ENCODE peak calls at places on chromosomes 2 and 18, in four cellular contexts. V is uterus, H is astrocyte, Z is lower lobe of right lung. Y is an unnamed sample. For H3K4me1, the result is how much of the 10 kb centered on the place peaks cover.

GRCh38 chr18:22136395-22136794 is 33.0 kb upstream of the GATA6 start:
- DNase-seq in Z (no peak), V (no peak), H (peak), Y (no peak)

GRCh38 chr2:140641163-140641562 is 1489.7 kb downstream of the LRP1B start:
- DNase-seq in Z (no peak), H (no peak), V (no peak), Y (no peak)

GRCh38 chr18:56461151-56461550 is 177.2 kb downstream of the TXNL1 start:
- DNase-seq in V (no peak), Z (no peak), H (no peak), Y (no peak)

GRCh38 chr2:37843554-37843953 is 81.5 kb upstream of the RMDN2 start:
- DNase-seq in V (no peak), H (peak), Z (no peak), Y (no peak)

GRCh38 chr2:164351536-164351935 is 269.7 kb downstream of the GRB14 start:
- DNase-seq in H (no peak), V (no peak), Z (no peak), Y (no peak)

GRCh38 chr2:218962859-218963492 is 3.5 kb downstream of the CDK5R2 start:
- DNase-seq in V (peak), H (peak), Z (peak), Y (peak)

GRCh38 chr18:34938102-34938501 is 103.1 kb upstream of the MAPRE2 start:
- DNase-seq in H (no peak), V (no peak), Z (no peak), Y (no peak)

GRCh38 chr2:215699698-215700407 is 264.0 kb upstream of the FN1 start:
- DNase-seq in V (no peak), H (no peak), Z (no peak), Y (no peak)

GRCh38 chr18:35683021-35683420 is 101.5 kb downstream of the GALNT1 start:
- DNase-seq in V (no peak), Z (no peak), H (no peak), Y (no peak)

GRCh38 chr2:144358979-144359541 is 160.9 kb downstream of the ZEB2 start:
- DNase-seq in H (peak), V (no peak), Z (no peak), Y (no peak)

GRCh38 chr2:216545359-216545758 is 46.7 kb downstream of the RPL37A start:
- DNase-seq in Z (no peak), V (no peak), H (peak), Y (no peak)

GRCh38 chr2:223113161-223113560 is 61.2 kb downstream of the KCNE4 start:
- DNase-seq in Z (no peak), V (no peak), H (no peak), Y (no peak)

GRCh38 chr18:33562741-33563140 is 15.3 kb upstream of the ASXL3 start:
- DNase-seq in V (no peak), Z (no peak), H (no peak), Y (no peak)

GRCh38 chr18:67301592-67301991 is 214.9 kb downstream of the DSEL start:
- DNase-seq in Z (no peak), H (peak), V (no peak), Y (no peak)

GRCh38 chr2:113872201-113872600 is 17.7 kb upstream of the ACTR3 start:
- DNase-seq in H (peak), Z (no peak), V (no peak), Y (no peak)

GRCh38 chr2:169038338-169038757 is 7.2 kb upstream of the ABCB11 start:
- DNase-seq in H (peak), V (no peak), Z (no peak), Y (no peak)

GRCh38 chr2:15660491-15661294 is 69.0 kb downstream of the DDX1 start:
- DNase-seq in V (no peak), Z (no peak), H (no peak), Y (no peak)

GRCh38 chr2:152189622-152190495 is 14.3 kb upstream of the STAM2 start:
- DNase-seq in V (peak), Z (no peak), H (peak), Y (no peak)

GRCh38 chr2:1688161-1688560 is 56.2 kb downstream of the PXDN start:
- DNase-seq in H (no peak), V (no peak), Z (no peak), Y (no peak)

GRCh38 chr2:37886745-37887144 is 38.3 kb upstream of the RMDN2 start:
- DNase-seq in H (peak), V (no peak), Z (no peak), Y (no peak)

GRCh38 chr2:6943523-6943922 is 26.3 kb downstream of the RNF144A start:
- DNase-seq in Z (no peak), V (no peak), H (no peak), Y (no peak)

GRCh38 chr18:3266062-3266608 is 4.2 kb downstream of the MYL12B start:
- DNase-seq in V (no peak), Z (no peak), H (no peak), Y (no peak)

GRCh38 chr2:176091329-176092258 is 927 bp upstream of the HOXD13 start:
- DNase-seq in V (no peak), Z (no peak), H (no peak), Y (no peak)

GRCh38 chr2:112841399-112842044 is 4.9 kb upstream of the IL1B start:
- DNase-seq in V (no peak), Z (no peak), H (no peak), Y (no peak)

GRCh38 chr18:28163201-28163778 is 13.6 kb downstream of the CDH2 start:
- DNase-seq in V (no peak), H (peak), Z (no peak), Y (no peak)

GRCh38 chr2:200216310-200216709 is 90.2 kb upstream of the SPATS2L start:
- DNase-seq in V (no peak), Z (no peak), H (no peak), Y (no peak)

GRCh38 chr2:124796647-124797437 is 771.8 kb downstream of the CNTNAP5 start:
- DNase-seq in H (peak), Z (no peak), V (no peak), Y (no peak)

GRCh38 chr2:207830778-207831549 is 61.3 kb upstream of the FZD5 start:
- DNase-seq in Z (no peak), V (no peak), H (no peak), Y (no peak)

GRCh38 chr18:13051950-13052349 is 60.8 kb downstream of the CEP192 start:
- DNase-seq in Z (no peak), H (no peak), V (no peak), Y (no peak)

GRCh38 chr2:105403241-105403784 is 4.5 kb upstream of the FHL2 start:
- DNase-seq in H (no peak), Z (no peak), V (no peak), Y (no peak)

GRCh38 chr2:105404736-105405135 is 5.9 kb upstream of the FHL2 start:
- DNase-seq in V (no peak), Z (no peak), H (peak), Y (no peak)

GRCh38 chr2:105401867-105402266 is 3.0 kb upstream of the FHL2 start:
- DNase-seq in Z (no peak), V (no peak), H (no peak), Y (no peak)

GRCh38 chr2:105403785-105404698 is 5.2 kb upstream of the FHL2 start:
- DNase-seq in H (peak), V (peak), Z (no peak), Y (no peak)

DNA sequence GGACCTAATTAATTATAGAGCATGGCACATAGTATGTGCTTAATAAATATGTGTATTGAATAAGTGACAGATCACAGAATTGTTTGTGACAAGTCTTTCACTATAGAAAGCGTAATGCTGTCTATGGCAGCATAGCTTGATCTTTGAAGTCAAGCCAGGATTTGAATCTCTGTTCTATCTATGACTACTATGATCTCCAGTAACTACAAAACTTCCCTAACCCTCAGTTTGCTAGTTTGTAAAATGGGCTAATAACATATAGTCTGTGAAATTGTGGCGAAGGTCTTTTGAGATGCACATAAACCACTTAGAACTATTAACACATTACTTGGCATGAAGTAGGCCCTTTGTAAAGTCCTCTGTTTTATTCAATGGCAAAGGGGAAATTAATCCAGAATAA is 4.0 kb upstream of the FHL2 start:
- DNase-seq in H (no peak), V (no peak), Z (no peak), Y (no peak)
- H3K4me1 ChIP-seq in H (under half), V (under half), Z (under half), Y (under half)

DNA sequence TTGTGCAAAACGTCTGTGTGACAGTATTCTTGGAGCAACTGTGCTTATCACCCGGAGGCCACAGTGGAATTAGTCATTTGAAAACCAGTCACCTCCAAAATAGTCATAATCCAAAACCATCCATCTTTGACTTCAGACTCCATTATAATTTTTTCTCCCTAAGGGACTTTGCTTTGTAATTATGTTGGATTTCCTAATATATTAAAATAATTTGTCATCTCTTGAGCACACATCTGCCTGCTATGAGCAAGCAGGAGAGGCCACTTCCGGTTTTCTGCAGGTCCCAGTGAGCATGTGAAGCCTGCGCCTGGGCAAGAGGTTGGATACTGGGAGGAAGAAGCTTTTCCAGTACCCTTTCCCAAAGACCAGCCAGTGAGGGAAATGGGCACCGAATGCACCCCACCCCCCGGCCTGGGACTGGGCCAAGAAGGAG is 57.7 kb downstream of the ODC1 start:
- DNase-seq in H (no peak), V (no peak), Z (no peak), Y (no peak)
- H3K4me1 ChIP-seq in H (under half), V (under half), Z (half or more), Y (under half)

GRCh38 chr2:238278626-238279323 is 9.6 kb downstream of the PER2 start:
- DNase-seq in H (no peak), V (no peak), Z (peak), Y (no peak)
- H3K4me1 ChIP-seq in H (under half), V (under half), Z (under half), Y (under half)

GRCh38 chr2:210635257-210635656 is 78.9 kb downstream of the CPS1 start:
- DNase-seq in V (no peak), H (no peak), Z (no peak), Y (no peak)

GRCh38 chr2:210630904-210631560 is 74.6 kb downstream of the CPS1 start:
- DNase-seq in H (no peak), Z (no peak), V (no peak), Y (no peak)

GRCh38 chr2:210633699-210634098 is 77.3 kb downstream of the CPS1 start:
- DNase-seq in Z (no peak), H (no peak), V (no peak), Y (no peak)
- H3K4me1 ChIP-seq in Z (under half), H (under half), V (under half), Y (under half)

GRCh38 chr2:111709321-111709720 is 174.7 kb downstream of the ANAPC1 start:
- DNase-seq in Z (no peak), V (no peak), H (no peak), Y (no peak)

GRCh38 chr2:111708478-111708877 is 175.5 kb downstream of the ANAPC1 start:
- DNase-seq in H (peak), V (no peak), Z (no peak), Y (no peak)

GRCh38 chr2:111711270-111711669 is 172.7 kb downstream of the ANAPC1 start:
- DNase-seq in H (no peak), V (no peak), Z (no peak), Y (no peak)

GRCh38 chr2:111710613-111711012 is 173.4 kb downstream of the ANAPC1 start:
- DNase-seq in V (no peak), H (no peak), Z (no peak), Y (no peak)

GRCh38 chr2:111710085-111710484 is 173.9 kb downstream of the ANAPC1 start:
- DNase-seq in V (no peak), Z (no peak), H (no peak), Y (no peak)
- H3K4me1 ChIP-seq in V (under half), Z (under half), H (under half), Y (under half)

DNA sequence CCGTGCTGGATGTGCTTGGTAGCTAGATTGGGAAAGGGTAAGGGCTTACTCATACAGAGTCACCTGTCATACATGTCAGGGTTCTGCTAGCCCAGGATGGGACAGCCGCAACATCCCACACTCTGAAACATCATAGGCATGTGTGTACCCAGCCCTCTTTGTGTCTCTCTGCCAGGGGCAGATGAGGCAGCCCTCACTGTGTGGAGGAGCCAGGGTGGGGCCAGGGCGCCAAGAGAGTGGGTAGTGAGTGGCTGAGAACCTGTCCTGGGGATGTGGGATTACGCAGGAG is 96.9 kb downstream of the PTPRM start:
- DNase-seq in Z (no peak), H (no peak), V (no peak), Y (no peak)
- H3K4me1 ChIP-seq in Z (under half), H (under half), V (under half), Y (under half)

GRCh38 chr2:150125188-150125587 is 362.3 kb downstream of the RND3 start:
- DNase-seq in Z (no peak), V (no peak), H (peak), Y (peak)

GRCh38 chr2:150126839-150127238 is 360.6 kb downstream of the RND3 start:
- DNase-seq in Z (no peak), H (no peak), V (no peak), Y (no peak)

GRCh38 chr2:150127271-150127990 is 360.0 kb downstream of the RND3 start:
- DNase-seq in H (no peak), V (no peak), Z (no peak), Y (no peak)

GRCh38 chr2:150126143-150126725 is 361.2 kb downstream of the RND3 start:
- DNase-seq in V (no peak), H (no peak), Z (no peak), Y (peak)

GRCh38 chr2:150125708-150126107 is 361.8 kb downstream of the RND3 start:
- DNase-seq in Z (no peak), H (peak), V (no peak), Y (no peak)
- H3K4me1 ChIP-seq in Z (under half), H (under half), V (under half), Y (under half)

DNA sequence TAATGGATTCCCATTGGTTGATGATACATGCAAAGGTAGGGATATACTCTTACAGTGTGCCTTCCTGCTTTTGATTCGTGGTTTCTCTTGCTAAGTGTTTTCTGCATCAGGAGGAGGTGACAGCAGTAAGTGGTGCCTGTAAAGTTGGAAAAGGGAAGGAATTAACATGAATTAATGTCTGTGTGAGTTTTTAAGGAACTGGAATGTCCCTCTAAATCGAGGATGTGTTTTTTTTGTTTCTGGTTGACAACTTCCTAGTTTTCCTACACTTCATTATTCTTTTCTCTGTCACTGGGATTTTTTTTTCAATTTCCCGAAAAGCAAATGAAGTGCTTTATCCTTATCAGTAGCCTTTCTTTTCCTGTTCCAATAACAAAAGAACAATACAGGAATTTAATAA is 54.4 kb downstream of the CRIM1 start:
- DNase-seq in Z (no peak), H (no peak), V (no peak), Y (no peak)
- H3K4me1 ChIP-seq in Z (half or more), H (half or more), V (under half), Y (under half)

DNA sequence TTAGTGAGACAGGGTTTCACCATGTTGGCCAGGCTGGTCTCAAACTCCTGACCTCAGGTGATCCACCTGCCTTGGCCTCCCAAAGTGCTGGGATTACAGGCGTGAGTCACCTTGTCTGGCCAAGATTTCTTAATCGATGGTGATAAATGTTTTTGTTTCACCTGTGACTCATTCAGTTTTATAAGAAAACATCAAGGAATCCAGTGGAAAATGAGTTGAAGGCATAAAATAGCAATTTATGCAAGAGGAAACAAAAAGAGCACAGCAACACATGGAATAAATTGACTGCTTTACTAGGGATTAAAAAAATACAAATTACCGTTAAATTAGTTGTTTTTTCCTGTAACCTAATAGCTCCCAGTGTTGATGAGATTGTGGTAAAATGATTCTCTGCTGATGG is 80.2 kb downstream of the CDK15 start:
- DNase-seq in V (no peak), H (peak), Z (no peak), Y (no peak)
- H3K4me1 ChIP-seq in V (under half), H (under half), Z (under half), Y (under half)

Y was measured in left lung.